ENCODE peak calls at places on chromosomes 1 and 21, in eight cellular contexts. P is transverse colon, M is PC-9, J is GM23338, I is fibroblast of lung, V is suprapubic skin, S is A549, H is left ventricle myocardium inferior. Q is an unnamed sample. For H3K4me1, the result is how much of the 10 kb centered on the place peaks cover.

GRCh38 chr21:14989359-14989758 is 75.4 kb downstream of the NRIP1 start:
- DNase-seq in P (no peak), M (no peak), J (no peak), I (peak), V (no peak), S (no peak), H (peak), Q (no peak)

GRCh38 chr1:168555521-168556046 is 11.8 kb upstream of the XCL2 start:
- DNase-seq in P (no peak), M (no peak), J (peak), I (no peak), V (no peak), S (no peak), H (no peak), Q (no peak)

GRCh38 chr1:37919277-37919676 is 27.6 kb downstream of the INPP5B start:
- DNase-seq in P (no peak), M (no peak), J (peak), I (peak), V (no peak), S (no peak), H (no peak), Q (no peak)

GRCh38 chr1:31626451-31627202 is 9.1 kb downstream of the HCRTR1 start:
- DNase-seq in P (no peak), M (no peak), J (peak), I (peak), V (no peak), S (no peak), H (no peak), Q (no peak)

GRCh38 chr1:46529031-46529630 is 22.3 kb downstream of the KNCN start:
- DNase-seq in P (no peak), M (no peak), J (no peak), I (no peak), V (no peak), S (no peak), H (no peak), Q (no peak)

GRCh38 chr1:85502625-85503083 is 37.7 kb upstream of the DDAH1 start:
- DNase-seq in P (peak), M (peak), J (peak), I (peak), V (peak), S (peak), H (no peak), Q (peak)

GRCh38 chr1:15568387-15569073 is 16.3 kb downstream of the AGMAT start:
- DNase-seq in P (no peak), M (no peak), J (no peak), I (no peak), V (no peak), S (no peak), H (no peak), Q (no peak)

GRCh38 chr21:28233536-28234220 is 759.0 kb downstream of the LTN1 start:
- DNase-seq in P (no peak), M (no peak), J (no peak), I (no peak), V (no peak), S (no peak), H (peak), Q (no peak)

GRCh38 chr1:101781437-101781836 is 215.3 kb downstream of the OLFM3 start:
- DNase-seq in P (no peak), M (peak), J (no peak), I (peak), V (no peak), S (no peak), H (no peak), Q (no peak)

GRCh38 chr1:160836561-160836960 is 26.1 kb downstream of the CD244 start:
- DNase-seq in P (no peak), M (no peak), J (no peak), I (no peak), V (no peak), S (no peak), H (no peak), Q (no peak)

GRCh38 chr1:37429038-37429437 is 45.3 kb upstream of the ZC3H12A start:
- DNase-seq in P (no peak), M (no peak), J (no peak), I (no peak), V (no peak), S (no peak), H (no peak), Q (no peak)

GRCh38 chr1:44271646-44272045 is 58.4 kb downstream of the DMAP1 start:
- DNase-seq in P (no peak), M (no peak), J (no peak), I (no peak), V (no peak), S (no peak), H (no peak), Q (no peak)

GRCh38 chr1:61101461-61102440 is 19.4 kb downstream of the NFIA start:
- DNase-seq in P (no peak), M (no peak), J (peak), I (no peak), V (no peak), S (no peak), H (no peak), Q (no peak)

GRCh38 chr1:16012590-16013219 is 5.1 kb downstream of the HSPB7 start:
- DNase-seq in P (peak), M (peak), J (peak), I (peak), V (no peak), S (peak), H (peak), Q (peak)

GRCh38 chr1:230084408-230085177 is 17.6 kb downstream of the GALNT2 start:
- DNase-seq in P (peak), M (peak), J (no peak), I (peak), V (no peak), S (peak), H (no peak), Q (peak)

GRCh38 chr1:171226757-171227370 is 21.4 kb upstream of the FMO1 start:
- DNase-seq in P (peak), M (no peak), J (peak), I (peak), V (no peak), S (peak), H (no peak), Q (no peak)

GRCh38 chr1:15940110-15941043 is 35.5 kb downstream of the ZBTB17 start:
- DNase-seq in P (no peak), M (no peak), J (no peak), I (no peak), V (no peak), S (no peak), H (no peak), Q (no peak)

GRCh38 chr1:156912310-156912709 is 8.1 kb upstream of the LRRC71 start:
- DNase-seq in P (no peak), M (no peak), J (no peak), I (no peak), V (no peak), S (no peak), H (no peak), Q (no peak)

GRCh38 chr1:46488343-46489168 is 1.1 kb upstream of the DMBX1 start:
- DNase-seq in P (no peak), M (no peak), J (peak), I (peak), V (no peak), S (no peak), H (no peak), Q (no peak)

GRCh38 chr1:47752048-47752451 is 245.1 kb downstream of the TRABD2B start:
- DNase-seq in P (peak), M (no peak), J (no peak), I (no peak), V (peak), S (no peak), H (no peak), Q (peak)

GRCh38 chr21:36100971-36101641 is 31.3 kb downstream of the CBR1 start:
- DNase-seq in P (no peak), M (no peak), J (no peak), I (no peak), V (no peak), S (no peak), H (no peak), Q (no peak)

GRCh38 chr1:108049083-108049819 is 84.3 kb upstream of the VAV3 start:
- DNase-seq in P (no peak), M (no peak), J (peak), I (peak), V (no peak), S (peak), H (peak), Q (no peak)

GRCh38 chr21:35924714-35925301 is 135.5 kb downstream of the SETD4 start:
- DNase-seq in P (no peak), M (no peak), J (no peak), I (peak), V (no peak), S (no peak), H (no peak), Q (no peak)

GRCh38 chr1:82106672-82107071 is 305.9 kb downstream of the ADGRL2 start:
- DNase-seq in P (no peak), M (no peak), J (no peak), I (no peak), V (no peak), S (no peak), H (no peak), Q (no peak)

GRCh38 chr21:35926003-35926541 is 134.3 kb downstream of the SETD4 start:
- DNase-seq in P (no peak), M (no peak), J (no peak), I (no peak), V (no peak), S (no peak), H (no peak), Q (no peak)

GRCh38 chr1:15620155-15620545 is 2.9 kb downstream of the DDI2 start:
- DNase-seq in P (no peak), M (peak), J (no peak), I (peak), V (no peak), S (peak), H (no peak), Q (no peak)

GRCh38 chr1:153649867-153650235 is 8.7 kb upstream of the SNAPIN start:
- DNase-seq in P (no peak), M (no peak), J (no peak), I (no peak), V (peak), S (no peak), H (peak), Q (no peak)

GRCh38 chr1:164240081-164240480 is 318.9 kb upstream of the PBX1 start:
- DNase-seq in P (no peak), M (peak), J (peak), I (peak), V (no peak), S (no peak), H (no peak), Q (no peak)

GRCh38 chr1:183630748-183631147 is 4.8 kb downstream of the ARPC5 start:
- DNase-seq in P (no peak), M (no peak), J (no peak), I (peak), V (no peak), S (no peak), H (no peak), Q (no peak)

GRCh38 chr1:184881941-184882648 is 92.2 kb downstream of the NIBAN1 start:
- DNase-seq in P (no peak), M (no peak), J (peak), I (peak), V (no peak), S (no peak), H (no peak), Q (no peak)

GRCh38 chr1:201111156-201111555 is 1.1 kb downstream of the CACNA1S start:
- DNase-seq in P (no peak), M (no peak), J (no peak), I (no peak), V (no peak), S (no peak), H (no peak), Q (no peak)

GRCh38 chr1:210757677-210758076 is 376.3 kb downstream of the KCNH1 start:
- DNase-seq in P (no peak), M (no peak), J (peak), I (no peak), V (no peak), S (no peak), H (no peak), Q (no peak)

GRCh38 chr1:115467196-115467595 is 129.1 kb upstream of the NGF start:
- DNase-seq in P (no peak), M (no peak), J (no peak), I (no peak), V (no peak), S (no peak), H (no peak), Q (no peak)

GRCh38 chr1:917466-918091 is 6.1 kb upstream of the SAMD11 start:
- DNase-seq in P (no peak), M (no peak), J (no peak), I (no peak), V (no peak), S (no peak), H (no peak), Q (no peak)

GRCh38 chr1:46653405-46653853 is 14.7 kb downstream of the ATPAF1 start:
- DNase-seq in P (no peak), M (no peak), J (no peak), I (peak), V (no peak), S (no peak), H (no peak), Q (no peak)

GRCh38 chr1:157170677-157171515 is 32.7 kb upstream of the ETV3 start:
- DNase-seq in P (peak), M (peak), J (peak), I (no peak), V (no peak), S (peak), H (no peak), Q (no peak)

GRCh38 chr1:21935393-21935804 is 1.7 kb downstream of the HSPG2 start:
- DNase-seq in P (no peak), M (no peak), J (no peak), I (peak), V (no peak), S (no peak), H (no peak), Q (no peak)

GRCh38 chr1:226732856-226733291 is 6.2 kb downstream of the ITPKB start:
- DNase-seq in P (no peak), M (no peak), J (no peak), I (no peak), V (no peak), S (no peak), H (no peak), Q (no peak)

GRCh38 chr1:2288308-2288707 is 60.2 kb downstream of the SKI start:
- DNase-seq in P (no peak), M (no peak), J (no peak), I (no peak), V (no peak), S (no peak), H (no peak), Q (no peak)
- H3K4me1 ChIP-seq in P (half or more), M (under half), J (under half), I (under half), V (half or more), S (under half), H (half or more), Q (under half)

GRCh38 chr1:64515427-64515826 is 45.5 kb downstream of the CACHD1 start:
- DNase-seq in P (peak), M (no peak), J (no peak), I (peak), V (no peak), S (no peak), H (peak), Q (peak)
- H3K4me1 ChIP-seq in P (under half), M (under half), J (half or more), I (under half), V (half or more), S (under half), H (half or more), Q (under half)

DNA sequence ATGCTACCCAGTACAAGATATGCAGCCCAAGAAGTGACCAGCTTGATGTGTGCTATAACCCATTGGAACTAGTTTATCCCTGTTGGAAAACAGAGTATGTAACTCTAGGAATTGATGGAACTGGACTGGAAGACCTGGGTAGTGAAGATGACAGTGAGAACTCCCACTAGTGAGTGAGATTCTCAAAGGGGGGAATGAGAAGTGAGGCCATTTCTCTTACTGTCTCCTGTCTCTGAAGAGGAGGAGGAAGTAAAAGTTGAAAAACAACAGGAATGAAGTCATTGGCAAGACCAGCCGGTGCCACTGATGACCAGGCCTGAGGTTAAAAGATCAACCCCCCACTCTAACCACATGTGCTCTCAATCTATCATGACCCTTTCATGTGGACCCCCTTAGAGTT is 20.9 kb downstream of the PLA2G2F start:
- DNase-seq in P (no peak), M (no peak), J (no peak), I (peak), V (no peak), S (no peak), H (no peak), Q (no peak)
- H3K4me1 ChIP-seq in P (under half), M (under half), J (under half), I (under half), V (under half), S (under half), H (under half), Q (under half)

GRCh38 chr1:40036574-40036973 is 4.0 kb upstream of the CAP1 start:
- DNase-seq in P (peak), M (peak), J (no peak), I (peak), V (no peak), S (no peak), H (peak), Q (peak)
- H3K4me1 ChIP-seq in P (half or more), M (under half), J (under half), I (under half), V (under half), S (under half), H (half or more), Q (under half)

DNA sequence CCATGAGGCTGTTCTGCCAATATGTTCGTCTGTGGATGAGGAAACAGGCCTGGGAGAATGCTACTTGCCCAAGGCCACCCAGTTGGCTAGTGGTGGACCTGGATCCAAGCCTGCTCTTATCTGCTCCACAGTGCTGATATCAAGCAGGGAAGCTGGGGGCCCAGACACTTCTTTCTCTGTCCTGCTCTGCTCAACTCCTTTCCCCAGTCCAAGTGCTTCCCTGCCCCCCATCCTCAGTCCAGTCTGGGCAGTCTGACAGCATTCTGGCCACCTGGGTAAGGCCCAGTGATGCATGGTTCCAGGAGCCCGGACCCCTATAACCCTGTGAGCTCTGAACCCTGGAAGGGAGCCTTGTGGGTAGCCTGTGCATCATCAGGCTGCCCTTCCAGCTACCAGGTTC is 4.2 kb upstream of the PAQR7 start:
- DNase-seq in P (no peak), M (no peak), J (no peak), I (no peak), V (no peak), S (no peak), H (no peak), Q (no peak)
- H3K4me1 ChIP-seq in P (under half), M (under half), J (under half), I (under half), V (under half), S (under half), H (under half), Q (under half)

DNA sequence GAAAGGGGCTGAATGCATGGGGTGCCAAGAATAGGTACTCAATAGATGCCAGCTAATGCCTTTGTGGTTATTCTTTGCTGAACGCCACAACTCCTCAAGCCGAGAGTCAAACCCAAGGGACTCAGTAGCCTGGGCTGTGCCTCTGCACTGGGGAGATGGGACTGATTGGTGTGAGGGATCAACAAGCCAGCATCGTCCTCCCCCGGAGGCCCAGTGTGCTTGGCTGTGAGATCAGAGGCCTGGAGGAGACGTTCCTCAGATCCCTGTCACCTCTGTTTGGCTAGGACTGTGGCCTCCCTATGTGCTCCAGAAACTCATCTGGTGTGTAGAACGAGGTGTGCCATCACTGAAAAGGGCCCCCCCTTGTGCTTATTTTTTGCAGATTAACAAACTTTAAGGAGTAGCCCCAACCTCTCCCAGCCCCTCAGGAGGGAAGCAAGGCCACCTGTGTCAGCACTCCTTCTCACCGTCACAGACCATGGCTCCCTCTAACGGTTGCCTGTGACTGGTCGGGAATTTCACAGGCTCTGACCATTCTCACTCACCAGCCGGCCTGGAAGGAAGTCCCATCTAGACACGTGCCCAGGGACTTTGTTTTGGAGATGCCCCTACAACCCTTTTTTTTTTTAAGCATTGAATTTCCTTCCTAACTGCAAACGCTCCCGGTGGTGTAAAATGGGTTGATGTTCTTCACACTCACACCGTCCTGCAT is 194.0 kb upstream of the VAMP3 start:
- DNase-seq in P (no peak), M (no peak), J (peak), I (peak), V (no peak), S (peak), H (no peak), Q (no peak)
- H3K4me1 ChIP-seq in P (under half), M (under half), J (under half), I (under half), V (under half), S (under half), H (under half), Q (under half)

GRCh38 chr21:44909719-44910118 is 11.0 kb downstream of the ITGB2 start:
- DNase-seq in P (no peak), M (no peak), J (no peak), I (no peak), V (no peak), S (no peak), H (no peak), Q (no peak)

GRCh38 chr21:44912158-44912473 is 8.6 kb downstream of the ITGB2 start:
- DNase-seq in P (no peak), M (no peak), J (no peak), I (no peak), V (no peak), S (no peak), H (no peak), Q (no peak)

GRCh38 chr21:44911066-44911383 is 9.7 kb downstream of the ITGB2 start:
- DNase-seq in P (no peak), M (no peak), J (no peak), I (no peak), V (no peak), S (no peak), H (no peak), Q (no peak)

GRCh38 chr21:44910229-44911065 is 10.3 kb downstream of the ITGB2 start:
- DNase-seq in P (no peak), M (no peak), J (no peak), I (no peak), V (no peak), S (no peak), H (no peak), Q (no peak)

DNA sequence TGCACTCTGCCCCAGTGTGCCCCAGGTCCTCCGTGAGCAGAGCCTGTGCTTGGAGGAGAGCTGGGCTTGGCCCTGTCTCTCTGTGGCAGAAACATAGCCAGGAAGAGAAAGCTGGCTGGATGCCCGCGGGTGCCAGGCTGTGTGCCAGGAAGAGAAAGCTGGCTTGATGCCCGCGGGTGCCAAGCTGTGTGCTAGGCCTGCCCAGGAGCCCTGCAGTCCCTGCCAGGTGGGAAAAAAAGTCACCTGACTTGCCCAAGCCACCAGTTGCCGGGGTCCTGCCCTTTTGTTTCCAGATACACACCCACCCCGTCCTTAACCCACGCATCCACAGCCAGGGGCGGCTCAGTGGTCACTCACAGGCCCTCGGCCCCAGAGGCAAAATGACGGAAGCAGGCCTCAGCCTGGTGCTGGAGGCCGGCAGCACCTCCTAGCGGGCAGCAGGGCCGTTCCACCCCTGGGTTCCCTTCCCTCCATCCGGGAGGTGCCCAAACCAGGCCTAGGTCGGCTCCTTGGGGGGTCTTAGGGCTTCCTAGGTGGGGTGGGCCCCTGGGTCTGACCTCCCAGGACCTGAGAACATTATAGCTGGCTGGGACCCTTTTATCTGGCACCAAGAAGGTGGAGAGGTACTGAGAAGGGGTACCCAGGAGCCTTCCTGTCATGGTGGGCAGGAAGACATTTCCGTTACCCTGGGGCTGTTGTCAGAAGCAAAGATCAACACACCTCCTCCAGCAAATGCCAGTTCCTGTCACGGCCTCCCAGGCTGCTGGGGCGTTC is 9.1 kb downstream of the ITGB2 start:
- DNase-seq in P (peak), M (peak), J (no peak), I (no peak), V (no peak), S (no peak), H (peak), Q (peak)
- H3K4me1 ChIP-seq in P (under half), M (half or more), J (under half), I (under half), V (under half), S (under half), H (under half), Q (under half)

GRCh38 chr1:68379085-68379478 is 70.7 kb downstream of the RPE65 start:
- DNase-seq in P (no peak), M (no peak), J (no peak), I (no peak), V (no peak), S (no peak), H (no peak), Q (no peak)
- H3K4me1 ChIP-seq in P (under half), M (under half), J (under half), I (under half), V (under half), S (under half), H (under half), Q (under half)